ENCODE peak calls at places on chromosomes 6 and 20, in six cellular contexts. S is stomach, I is HepG2, U is adrenal gland, D is suprapubic skin, L is prostate gland. G is an unnamed sample.

GRCh38 chr6:135497412-135498177 is at the start of gene AHI1:
- DNase-seq in S (peak; percentile 96), I (peak; percentile 91), U (peak; percentile 93), D (peak; percentile 96), L (peak; percentile 93), G (peak; percentile 96)

GRCh38 chr20:59403261-59403961 is 103.0 kb downstream of the EDN3 start:
- DNase-seq in S (peak; percentile 53), I (no peak), U (peak; percentile 18), D (peak; percentile 72), L (peak; percentile 15), G (peak; percentile 44)

GRCh38 chr6:26484161-26484560 is 15.9 kb upstream of the BTN1A1 start:
- DNase-seq in S (no peak), I (no peak), U (no peak), D (no peak), L (no peak), G (no peak)

GRCh38 chr6:30781697-30782424 is 37.5 kb upstream of the IER3 start:
- DNase-seq in S (peak; percentile 97), I (peak; percentile 96), U (peak; percentile 98), D (peak; percentile 96), L (peak; percentile 81), G (peak; percentile 97)

GRCh38 chr6:136782021-136782770 is 10.1 kb downstream of the MAP3K5 start:
- DNase-seq in S (no peak), I (no peak), U (no peak), D (no peak), L (no peak), G (no peak)

GRCh38 chr6:168609914-168610490 is 169.0 kb downstream of the SMOC2 start:
- DNase-seq in S (no peak), I (no peak), U (no peak), D (no peak), L (no peak), G (no peak)

GRCh38 chr6:1039191-1039590 is 272.7 kb upstream of the FOXQ1 start:
- DNase-seq in S (peak; percentile 58), I (no peak), U (no peak), D (no peak), L (peak; percentile 66), G (no peak)

GRCh38 chr6:81761197-81761596 is 8.7 kb upstream of the TENT5A start:
- DNase-seq in S (no peak), I (no peak), U (no peak), D (no peak), L (no peak), G (no peak)

GRCh38 chr6:154297711-154298110 is 58.9 kb downstream of the IPCEF1 start:
- DNase-seq in S (no peak), I (no peak), U (no peak), D (no peak), L (no peak), G (no peak)

GRCh38 chr6:132131351-132131750 is 180.2 kb upstream of the CCN2 start:
- DNase-seq in S (no peak), I (no peak), U (no peak), D (no peak), L (no peak), G (no peak)

GRCh38 chr6:113291751-113292445 is 565.2 kb upstream of the MARCKS start:
- DNase-seq in S (no peak), I (no peak), U (no peak), D (no peak), L (no peak), G (peak; percentile 18)

GRCh38 chr20:51650685-51651134 is 108.2 kb upstream of the NFATC2 start:
- DNase-seq in S (no peak), I (no peak), U (no peak), D (no peak), L (no peak), G (no peak)

GRCh38 chr6:8100159-8100854 is 2.0 kb downstream of the EEF1E1 start:
- DNase-seq in S (no peak), I (no peak), U (peak; percentile 16), D (no peak), L (no peak), G (no peak)

GRCh38 chr20:1876975-1877603 is 18.1 kb upstream of the SIRPA start:
- DNase-seq in S (no peak), I (no peak), U (no peak), D (no peak), L (no peak), G (no peak)

GRCh38 chr20:3314391-3314790 is 75.4 kb upstream of the SLC4A11 start:
- DNase-seq in S (no peak), I (no peak), U (peak; percentile 29), D (no peak), L (no peak), G (no peak)
- H3K4me1 ChIP-seq in S (peaks cover 17% of the 10 kb centered on the region), I (peaks cover 13% of the 10 kb centered on the region), U (peaks cover 45% of the 10 kb centered on the region), D (peaks cover 41% of the 10 kb centered on the region), L (no peaks in the 10 kb centered on the region), G (peaks cover 36% of the 10 kb centered on the region)

GRCh38 chr6:42369568-42369967 is 82.2 kb downstream of the TRERF1 start:
- DNase-seq in S (peak; percentile 59), I (no peak), U (no peak), D (no peak), L (no peak), G (no peak)

GRCh38 chr6:42368156-42368555 is 83.6 kb downstream of the TRERF1 start:
- DNase-seq in S (no peak), I (no peak), U (no peak), D (no peak), L (no peak), G (no peak)

GRCh38 chr6:42366011-42366705 is 85.6 kb downstream of the TRERF1 start:
- DNase-seq in S (no peak), I (no peak), U (no peak), D (no peak), L (no peak), G (no peak)

GRCh38 chr6:42366999-42367352 is 84.8 kb downstream of the TRERF1 start:
- DNase-seq in S (no peak), I (no peak), U (no peak), D (no peak), L (no peak), G (no peak)

GRCh38 chr6:42367353-42368011 is 84.2 kb downstream of the TRERF1 start:
- DNase-seq in S (no peak), I (no peak), U (no peak), D (no peak), L (no peak), G (no peak)
- TF ChIP-seq POLR2A in S (no peak), I (no peak), U (no peak), D (no peak), L (no peak), G (no peak)

DNA sequence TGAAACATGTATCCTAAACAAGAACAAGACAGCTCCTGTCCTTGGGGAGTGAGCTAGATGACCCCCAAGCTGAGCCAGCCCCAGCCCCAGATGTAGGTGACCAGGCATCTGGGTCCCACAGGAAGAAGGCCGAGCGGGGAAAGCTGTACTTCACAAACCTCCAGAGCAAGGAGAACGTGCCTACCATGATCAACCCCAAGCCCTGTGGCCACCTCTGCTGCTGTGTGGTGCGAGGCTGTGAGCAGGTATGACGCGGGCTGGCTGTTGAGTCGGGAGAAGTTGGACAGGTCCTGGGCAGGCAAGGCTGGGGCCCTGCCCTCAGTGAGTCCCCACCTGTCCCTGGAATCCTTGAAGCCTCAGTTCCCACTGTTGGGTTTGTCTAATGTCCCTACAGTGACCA is 11.4 kb upstream of the CAPN11 start:
- DNase-seq in S (no peak), I (no peak), U (no peak), D (no peak), L (no peak), G (no peak)
- H3K4me1 ChIP-seq in S (no peaks in the 10 kb centered on the region), I (peaks cover 31% of the 10 kb centered on the region), U (no peaks in the 10 kb centered on the region), D (peaks cover 4% of the 10 kb centered on the region), L (no peaks in the 10 kb centered on the region), G (no peaks in the 10 kb centered on the region)

DNA sequence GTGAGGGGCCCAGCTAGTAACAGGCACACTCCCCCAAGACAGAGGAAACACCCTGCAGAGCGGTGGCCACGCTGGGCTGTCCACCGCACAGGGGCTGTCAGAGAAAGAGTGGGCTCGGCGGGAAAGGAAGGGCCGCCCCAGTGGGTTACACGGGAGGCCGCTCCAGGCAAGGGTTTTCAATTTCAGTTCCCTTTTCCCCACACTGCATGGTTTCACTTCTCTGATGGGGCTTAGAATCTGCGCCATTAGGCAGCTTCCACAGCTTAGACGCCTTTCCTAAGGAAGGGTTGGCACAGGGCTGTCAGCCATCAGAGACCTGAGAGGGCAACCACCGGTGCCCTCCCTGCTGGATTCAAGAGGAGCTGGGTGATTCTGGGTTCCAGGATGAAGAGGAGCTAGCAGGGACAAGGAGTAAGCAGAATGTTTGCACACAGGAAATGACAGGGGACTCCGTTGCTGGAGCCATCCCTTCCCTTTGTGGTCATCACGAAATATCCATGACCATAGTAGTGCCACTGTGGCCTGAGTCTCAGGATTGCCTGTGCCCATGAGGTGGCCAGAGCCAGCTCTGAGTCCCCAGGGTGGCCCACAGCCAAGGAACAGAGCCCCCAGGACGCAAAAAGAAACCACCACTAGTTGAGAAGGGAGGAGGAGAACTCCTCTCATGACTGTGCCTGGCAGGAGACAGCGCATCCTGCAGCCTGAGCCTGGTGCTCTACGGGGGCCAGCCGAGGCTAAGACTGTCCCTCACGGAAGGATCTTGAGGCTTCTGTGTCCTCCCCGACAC is 282.6 kb downstream of the NRN1 start:
- DNase-seq in S (no peak), I (no peak), U (peak; percentile 23), D (no peak), L (no peak), G (peak; percentile 56)
- TF ChIP-seq POLR2A in S (no peak), I (no peak), U (no peak), D (no peak), L (no peak), G (no peak)

GRCh38 chr6:15320683-15321082 is 74.8 kb downstream of the JARID2 start:
- DNase-seq in S (no peak), I (no peak), U (no peak), D (no peak), L (no peak), G (no peak)
- H3K4me1 ChIP-seq in S (peaks cover 4% of the 10 kb centered on the region), I (peaks cover 76% of the 10 kb centered on the region), U (peaks cover 7% of the 10 kb centered on the region), D (peaks cover 39% of the 10 kb centered on the region), L (no peaks in the 10 kb centered on the region), G (peaks cover 12% of the 10 kb centered on the region)

DNA sequence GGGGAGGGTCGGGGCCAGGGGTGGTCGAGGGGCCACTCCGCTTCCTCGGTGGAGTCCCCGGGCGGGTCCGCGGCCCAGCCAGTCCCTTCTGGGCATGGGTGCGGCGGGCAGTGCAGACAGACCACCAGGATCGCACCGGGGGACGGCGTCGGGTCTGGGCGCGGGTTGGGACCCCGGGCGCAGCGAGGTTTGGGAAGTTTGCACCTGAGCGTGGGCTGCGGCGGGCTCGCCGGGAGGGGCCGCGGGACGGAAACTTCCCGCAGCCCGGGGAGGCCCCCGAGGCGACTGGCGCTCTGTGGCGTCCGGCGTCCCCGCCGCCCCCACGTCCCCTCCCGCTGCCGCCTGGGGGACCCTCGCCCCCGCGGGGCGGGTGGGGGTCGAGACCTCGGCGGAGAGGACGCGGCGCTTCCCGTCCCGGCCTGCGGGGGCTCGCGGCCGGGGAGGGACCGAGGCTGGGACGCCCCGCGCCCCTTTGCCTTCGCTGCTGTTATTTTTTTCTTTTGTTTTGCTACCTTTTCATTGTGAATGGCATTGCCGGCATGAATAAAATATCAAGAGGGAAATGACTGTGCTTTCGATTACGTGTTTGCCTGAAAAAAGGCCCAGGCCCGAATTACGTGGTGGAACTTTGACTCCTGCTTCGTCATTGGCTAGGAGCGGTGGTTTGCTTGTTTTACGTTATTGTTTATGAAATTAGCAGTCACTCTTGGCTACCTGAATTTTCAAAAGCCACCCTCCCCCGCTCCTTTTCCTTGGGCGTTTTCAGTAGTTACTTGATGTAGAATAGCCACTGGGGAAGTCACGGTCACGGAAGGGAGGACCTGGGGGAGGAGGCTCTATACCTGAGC is 701 bp downstream of the SNX9 start:
- DNase-seq in S (peak; percentile 65), I (peak; percentile 67), U (peak; percentile 63), D (peak; percentile 82), L (peak; percentile 54), G (peak; percentile 53)
- TF ChIP-seq POLR2A in S (no peak), I (peak; percentile 37), U (no peak), D (no peak), L (no peak), G (peak; percentile 10)

G was measured in heart left ventricle.